ENCODE peak calls at places on chromosomes 16 and 17, in seven cellular contexts. One of them, this sample, is unnamed.
A peak's percentile ranks its signal among the peaks of the same experiment; 100 is the strongest.

GRCh38 chr16:77556203-77556602 is 121.4 kb upstream of the ADAMTS18 start:
- DNase-seq in OCI-LY7: no peak
- DNase-seq in foreskin fibroblast: no peak
- DNase-seq in stomach: no peak
- DNase-seq in dorsolateral prefrontal cortex: no peak
- DNase-seq in fibroblast of mammary gland: no peak
- DNase-seq in hepatocyte: no peak
- DNase-seq in this sample: no peak

GRCh38 chr16:76370344-76370743 is 93.1 kb downstream of the CNTNAP4 start:
- DNase-seq in fibroblast of mammary gland: no peak
- DNase-seq in OCI-LY7: no peak
- DNase-seq in hepatocyte: no peak
- DNase-seq in stomach: no peak
- DNase-seq in foreskin fibroblast: no peak
- DNase-seq in dorsolateral prefrontal cortex: no peak
- DNase-seq in this sample: no peak

GRCh38 chr17:51087072-51087757 is 33.5 kb downstream of the SPAG9 start:
- DNase-seq in foreskin fibroblast: peak; percentile 26
- DNase-seq in stomach: no peak
- DNase-seq in fibroblast of mammary gland: no peak
- DNase-seq in OCI-LY7: no peak
- DNase-seq in dorsolateral prefrontal cortex: no peak
- DNase-seq in hepatocyte: no peak
- DNase-seq in this sample: no peak

GRCh38 chr17:58352843-58353719 is 1.1 kb upstream of the SUPT4H1 start:
- DNase-seq in foreskin fibroblast: peak; percentile 52
- DNase-seq in hepatocyte: peak; percentile 57
- DNase-seq in dorsolateral prefrontal cortex: no peak
- DNase-seq in stomach: no peak
- DNase-seq in fibroblast of mammary gland: peak; percentile 17
- DNase-seq in OCI-LY7: peak; percentile 67
- DNase-seq in this sample: peak; percentile 60

GRCh38 chr17:54754560-54754959 is 146.1 kb upstream of the TOM1L1 start:
- DNase-seq in OCI-LY7: peak; percentile 18
- DNase-seq in hepatocyte: no peak
- DNase-seq in stomach: no peak
- DNase-seq in fibroblast of mammary gland: no peak
- DNase-seq in foreskin fibroblast: no peak
- DNase-seq in dorsolateral prefrontal cortex: no peak
- DNase-seq in this sample: no peak

GRCh38 chr16:2776500-2777139 is 460 bp downstream of the ELOB start:
- DNase-seq in foreskin fibroblast: peak; percentile 52
- DNase-seq in stomach: no peak
- DNase-seq in dorsolateral prefrontal cortex: no peak
- DNase-seq in fibroblast of mammary gland: no peak
- DNase-seq in hepatocyte: peak; percentile 65
- DNase-seq in OCI-LY7: peak; percentile 57
- DNase-seq in this sample: no peak

GRCh38 chr17:74859439-74860228 is at the start of gene GRIN2C:
- DNase-seq in hepatocyte: peak; percentile 42
- DNase-seq in OCI-LY7: no peak
- DNase-seq in foreskin fibroblast: peak; percentile 29
- DNase-seq in dorsolateral prefrontal cortex: no peak
- DNase-seq in fibroblast of mammary gland: no peak
- DNase-seq in stomach: no peak
- DNase-seq in this sample: no peak

GRCh38 chr17:59469786-59470485 is 95.5 kb upstream of the DHX40 start:
- DNase-seq in hepatocyte: no peak
- DNase-seq in foreskin fibroblast: no peak
- DNase-seq in dorsolateral prefrontal cortex: no peak
- DNase-seq in fibroblast of mammary gland: no peak
- DNase-seq in stomach: no peak
- DNase-seq in OCI-LY7: no peak
- DNase-seq in this sample: no peak

GRCh38 chr16:10866196-10866976 is 10.6 kb upstream of the CIITA start:
- DNase-seq in foreskin fibroblast: no peak
- DNase-seq in hepatocyte: no peak
- DNase-seq in dorsolateral prefrontal cortex: no peak
- DNase-seq in fibroblast of mammary gland: no peak
- DNase-seq in stomach: no peak
- DNase-seq in OCI-LY7: no peak
- DNase-seq in this sample: no peak

GRCh38 chr17:73801455-73802100 is 157.3 kb upstream of the SDK2 start:
- DNase-seq in dorsolateral prefrontal cortex: no peak
- DNase-seq in hepatocyte: no peak
- DNase-seq in fibroblast of mammary gland: no peak
- DNase-seq in foreskin fibroblast: no peak
- DNase-seq in stomach: no peak
- DNase-seq in OCI-LY7: no peak
- DNase-seq in this sample: no peak

GRCh38 chr16:24131294-24131693 is 124.8 kb upstream of the CACNG3 start:
- DNase-seq in foreskin fibroblast: no peak
- DNase-seq in OCI-LY7: no peak
- DNase-seq in hepatocyte: no peak
- DNase-seq in dorsolateral prefrontal cortex: no peak
- DNase-seq in stomach: no peak
- DNase-seq in fibroblast of mammary gland: no peak
- DNase-seq in this sample: no peak

GRCh38 chr16:70769131-70769530 is 31.8 kb downstream of the VAC14 start:
- DNase-seq in hepatocyte: no peak
- DNase-seq in dorsolateral prefrontal cortex: no peak
- DNase-seq in stomach: no peak
- DNase-seq in foreskin fibroblast: no peak
- DNase-seq in fibroblast of mammary gland: no peak
- DNase-seq in OCI-LY7: no peak
- DNase-seq in this sample: no peak

GRCh38 chr16:70410736-70411135 is 28.2 kb downstream of the ST3GAL2 start:
- DNase-seq in fibroblast of mammary gland: no peak
- DNase-seq in OCI-LY7: no peak
- DNase-seq in dorsolateral prefrontal cortex: no peak
- DNase-seq in foreskin fibroblast: no peak
- DNase-seq in stomach: peak; percentile 60
- DNase-seq in hepatocyte: no peak
- DNase-seq in this sample: no peak

GRCh38 chr17:48719642-48720262 is 2.6 kb downstream of the PRAC1 start:
- DNase-seq in stomach: no peak
- DNase-seq in fibroblast of mammary gland: no peak
- DNase-seq in hepatocyte: no peak
- DNase-seq in dorsolateral prefrontal cortex: no peak
- DNase-seq in OCI-LY7: no peak
- DNase-seq in foreskin fibroblast: peak; percentile 61
- DNase-seq in this sample: peak; percentile 61

GRCh38 chr16:47392114-47392513 is 68.7 kb downstream of the ITFG1 start:
- DNase-seq in fibroblast of mammary gland: peak; percentile 10
- DNase-seq in hepatocyte: no peak
- DNase-seq in OCI-LY7: peak; percentile 8
- DNase-seq in stomach: no peak
- DNase-seq in dorsolateral prefrontal cortex: no peak
- DNase-seq in foreskin fibroblast: no peak
- DNase-seq in this sample: no peak

DNA sequence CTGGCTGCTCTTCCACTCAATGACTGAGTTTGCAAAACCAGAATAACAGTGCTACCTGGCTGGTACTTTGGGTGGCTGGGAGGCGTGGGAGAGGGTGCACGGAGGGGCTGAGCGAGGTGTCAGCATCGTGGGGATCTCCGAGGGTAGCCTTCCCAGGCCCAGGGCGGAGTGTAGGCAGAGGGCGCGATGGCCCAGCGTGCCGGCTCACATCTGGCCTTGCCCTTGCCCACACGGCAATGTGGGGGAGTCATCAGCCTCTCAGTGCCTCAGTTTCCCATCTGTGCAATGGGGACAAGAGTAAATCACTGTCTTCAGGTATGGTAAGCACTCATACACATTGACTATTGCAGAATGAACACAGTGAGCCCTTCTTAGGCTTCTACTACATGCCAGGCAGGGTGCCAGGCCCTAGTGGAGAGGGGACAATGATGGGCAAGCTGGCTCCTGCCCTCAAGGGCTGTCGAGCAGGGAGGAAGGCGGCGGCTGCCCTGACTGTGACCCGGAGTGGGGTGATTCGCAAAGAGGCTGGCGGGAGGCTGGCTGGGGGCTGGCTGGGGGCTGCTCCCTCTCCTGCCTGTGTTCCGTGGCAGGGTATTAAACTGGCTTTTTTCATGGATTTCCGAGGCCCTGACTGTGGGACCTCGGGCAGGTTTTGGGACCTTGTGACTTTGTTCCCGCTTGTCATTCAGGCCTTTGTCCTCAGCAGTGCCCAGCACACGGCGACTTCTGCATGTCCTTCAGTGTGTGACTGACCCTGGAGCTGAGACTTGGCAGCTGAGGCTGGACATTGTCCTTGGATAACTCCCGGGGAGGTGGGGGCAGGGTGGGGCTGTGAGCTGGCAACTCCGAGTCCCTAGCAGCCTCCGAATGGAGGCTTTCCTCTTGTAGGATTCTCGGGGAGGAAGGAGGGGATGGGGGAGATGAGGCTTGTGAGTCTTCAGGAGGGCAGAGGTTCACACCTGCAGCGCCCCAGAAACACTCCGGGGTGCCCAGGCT is 243.1 kb downstream of the SEC14L1 start:
- DNase-seq in OCI-LY7: no peak
- DNase-seq in hepatocyte: no peak
- DNase-seq in dorsolateral prefrontal cortex: no peak
- DNase-seq in fibroblast of mammary gland: no peak
- DNase-seq in foreskin fibroblast: no peak
- DNase-seq in stomach: peak; percentile 77
- DNase-seq in this sample: no peak
- H3K4me3 ChIP-seq in OCI-LY7: no peak overlapping the region
- H3K4me3 ChIP-seq in hepatocyte: no peak overlapping the region
- H3K4me3 ChIP-seq in dorsolateral prefrontal cortex: no peak overlapping the region
- H3K4me3 ChIP-seq in fibroblast of mammary gland: no peak overlapping the region
- H3K4me3 ChIP-seq in foreskin fibroblast: no peak overlapping the region
- H3K4me3 ChIP-seq in stomach: no peak overlapping the region
- H3K4me3 ChIP-seq in this sample: no peak overlapping the region

DNA sequence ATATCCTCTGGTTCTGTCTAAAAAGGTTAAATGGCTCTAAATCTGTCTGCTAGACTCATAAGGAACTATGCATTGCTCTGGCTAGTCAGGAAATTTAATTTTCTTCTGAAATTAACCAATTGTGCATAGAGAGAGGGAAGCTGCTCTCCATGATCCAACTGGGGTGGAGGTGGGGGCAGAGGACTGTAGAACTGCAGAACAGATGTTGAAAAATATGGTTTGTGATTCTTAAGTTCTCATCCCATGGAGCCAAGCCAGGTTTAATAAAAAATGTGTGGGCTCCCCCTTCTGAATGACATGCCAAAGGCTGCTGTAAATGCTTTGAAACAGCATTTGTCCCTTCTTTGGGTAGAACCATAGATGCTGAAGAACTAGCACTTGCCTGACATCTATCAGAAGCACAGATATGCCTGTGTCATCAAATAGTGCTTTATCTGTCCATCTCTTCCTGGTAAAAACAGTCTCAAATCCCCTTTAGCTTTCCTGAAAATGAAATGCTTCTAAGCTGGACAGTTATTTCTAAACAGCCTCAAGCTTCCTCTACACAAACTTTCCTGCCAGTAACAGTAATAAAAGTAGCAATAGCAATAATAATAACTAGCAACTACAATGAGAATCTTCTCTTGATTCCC is 221.4 kb downstream of the CDH8 start:
- DNase-seq in hepatocyte: no peak
- DNase-seq in foreskin fibroblast: no peak
- DNase-seq in OCI-LY7: no peak
- DNase-seq in fibroblast of mammary gland: no peak
- DNase-seq in dorsolateral prefrontal cortex: no peak
- DNase-seq in stomach: no peak
- DNase-seq in this sample: no peak
- TF ChIP-seq CTCF in hepatocyte: no peak
- TF ChIP-seq CTCF in foreskin fibroblast: no peak
- TF ChIP-seq CTCF in OCI-LY7: no peak
- TF ChIP-seq CTCF in fibroblast of mammary gland: no peak
- TF ChIP-seq CTCF in dorsolateral prefrontal cortex: no peak
- TF ChIP-seq CTCF in stomach: no peak
- TF ChIP-seq CTCF in this sample: no peak

GRCh38 chr17:5605452-5605851 is 21.1 kb upstream of the NLRP1 start:
- DNase-seq in OCI-LY7: no peak
- DNase-seq in fibroblast of mammary gland: no peak
- DNase-seq in stomach: no peak
- DNase-seq in foreskin fibroblast: no peak
- DNase-seq in hepatocyte: no peak
- DNase-seq in dorsolateral prefrontal cortex: no peak
- DNase-seq in this sample: no peak

GRCh38 chr17:5607946-5608345 is 23.6 kb upstream of the NLRP1 start:
- DNase-seq in stomach: no peak
- DNase-seq in OCI-LY7: no peak
- DNase-seq in dorsolateral prefrontal cortex: no peak
- DNase-seq in fibroblast of mammary gland: no peak
- DNase-seq in foreskin fibroblast: no peak
- DNase-seq in hepatocyte: no peak
- DNase-seq in this sample: no peak

GRCh38 chr17:5608696-5609095 is 24.4 kb upstream of the NLRP1 start:
- DNase-seq in foreskin fibroblast: no peak
- DNase-seq in OCI-LY7: no peak
- DNase-seq in stomach: no peak
- DNase-seq in dorsolateral prefrontal cortex: no peak
- DNase-seq in fibroblast of mammary gland: no peak
- DNase-seq in hepatocyte: no peak
- DNase-seq in this sample: no peak

GRCh38 chr17:5615476-5615875 is 31.2 kb upstream of the NLRP1 start:
- DNase-seq in OCI-LY7: no peak
- DNase-seq in fibroblast of mammary gland: no peak
- DNase-seq in stomach: no peak
- DNase-seq in dorsolateral prefrontal cortex: no peak
- DNase-seq in foreskin fibroblast: no peak
- DNase-seq in hepatocyte: no peak
- DNase-seq in this sample: no peak

GRCh38 chr17:5610956-5611355 is 26.6 kb upstream of the NLRP1 start:
- DNase-seq in foreskin fibroblast: no peak
- DNase-seq in stomach: no peak
- DNase-seq in hepatocyte: no peak
- DNase-seq in OCI-LY7: no peak
- DNase-seq in fibroblast of mammary gland: no peak
- DNase-seq in dorsolateral prefrontal cortex: no peak
- DNase-seq in this sample: no peak
- H3K4me3 ChIP-seq in foreskin fibroblast: no peak overlapping the region
- H3K4me3 ChIP-seq in stomach: no peak overlapping the region
- H3K4me3 ChIP-seq in hepatocyte: no peak overlapping the region
- H3K4me3 ChIP-seq in OCI-LY7: no peak overlapping the region
- H3K4me3 ChIP-seq in fibroblast of mammary gland: no peak overlapping the region
- H3K4me3 ChIP-seq in dorsolateral prefrontal cortex: no peak overlapping the region
- H3K4me3 ChIP-seq in this sample: no peak overlapping the region

DNA sequence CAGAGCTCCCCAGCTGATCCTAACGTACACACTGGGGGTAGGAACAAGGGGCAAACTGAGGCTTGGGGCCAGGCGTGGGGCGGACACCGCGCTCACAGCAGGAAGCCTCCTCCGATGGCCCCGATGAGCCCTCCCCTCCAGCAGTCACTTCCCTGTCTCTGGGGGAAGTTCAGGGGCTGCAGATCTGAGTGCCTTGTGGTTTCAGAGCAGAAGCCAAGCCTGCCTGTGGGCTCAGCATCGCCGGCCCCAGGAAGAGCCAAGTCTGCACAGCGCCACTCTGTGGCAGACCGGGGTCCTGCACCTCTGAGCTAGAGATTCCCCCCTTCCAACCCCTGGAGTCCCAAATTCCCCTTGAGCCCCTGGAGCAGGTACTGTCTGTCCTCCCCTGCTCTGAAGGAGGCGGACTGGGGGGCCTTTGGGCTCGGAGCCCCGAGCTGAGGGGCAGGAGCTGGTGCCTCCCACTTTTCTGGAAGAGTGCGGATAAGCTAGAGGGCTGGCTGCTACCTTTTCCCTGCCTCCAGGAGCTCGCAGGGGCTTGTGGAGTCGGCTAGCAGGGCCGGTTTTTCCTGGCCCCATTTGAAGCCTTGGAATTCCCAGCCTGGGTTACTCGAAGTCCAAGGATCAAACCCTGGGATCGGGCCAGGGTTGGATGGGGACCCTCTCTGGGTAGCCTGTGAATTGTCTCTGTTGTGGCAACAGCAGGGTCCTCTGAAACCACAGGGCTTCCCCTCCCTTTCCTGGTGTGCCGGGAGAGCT is 2.9 kb downstream of the GSE1 start:
- DNase-seq in foreskin fibroblast: peak; percentile 79
- DNase-seq in fibroblast of mammary gland: peak; percentile 71
- DNase-seq in hepatocyte: peak; percentile 90
- DNase-seq in stomach: peak; percentile 79
- DNase-seq in OCI-LY7: peak; percentile 94
- DNase-seq in dorsolateral prefrontal cortex: no peak
- DNase-seq in this sample: peak; percentile 86
- TF ChIP-seq CTCF in foreskin fibroblast: peak; percentile 94
- TF ChIP-seq CTCF in fibroblast of mammary gland: peak; percentile 87
- TF ChIP-seq CTCF in hepatocyte: peak; percentile 95
- TF ChIP-seq CTCF in stomach: peak; percentile 86
- TF ChIP-seq CTCF in OCI-LY7: peak; percentile 97
- TF ChIP-seq CTCF in dorsolateral prefrontal cortex: peak; percentile 83
- TF ChIP-seq CTCF in this sample: peak; percentile 67

This sample was measured in mucosa of descending colon.